ENCODE peak calls at places on chromosomes 6 and 20, in ten cellular contexts. J, I, B, N, W, C, M, T, Y and S are unnamed samples.
A peak's percentile ranks its signal among the peaks of the same experiment; 100 is the strongest.

GRCh38 chr6:128139519-128139918 is 238.7 kb upstream of the THEMIS start:
- DNase-seq in I (peak; percentile 25), J (peak; percentile 72), N (no peak), Y (no peak), M (no peak), T (no peak), W (no peak), B (peak; percentile 45), C (peak; percentile 43), S (no peak)

GRCh38 chr6:109172096-109172495 is 76.8 kb downstream of the CEP57L1 start:
- DNase-seq in N (no peak), Y (no peak), I (no peak), T (no peak), J (no peak), B (no peak), M (no peak), W (no peak), C (no peak), S (no peak)

GRCh38 chr6:1569377-1569776 is 40.3 kb upstream of the FOXC1 start:
- DNase-seq in C (no peak), Y (no peak), I (no peak), B (no peak), T (no peak), M (no peak), J (no peak), W (no peak), N (no peak), S (no peak)

GRCh38 chr6:159729598-159729997 is 2.3 kb downstream of the WTAP start:
- DNase-seq in J (peak; percentile 28), B (peak; percentile 22), N (no peak), C (no peak), M (no peak), Y (peak; percentile 75), W (no peak), I (no peak), T (peak; percentile 30), S (no peak)

GRCh38 chr6:161010418-161010817 is 18.8 kb downstream of the MAP3K4 start:
- DNase-seq in B (peak; percentile 60), N (no peak), Y (no peak), C (peak; percentile 65), I (no peak), J (peak; percentile 78), T (no peak), M (no peak), W (no peak), S (no peak)

GRCh38 chr20:50746138-50746940 is 15.0 kb downstream of the PARD6B start:
- DNase-seq in J (no peak), W (no peak), C (no peak), T (no peak), M (no peak), B (peak; percentile 43), I (no peak), Y (no peak), N (no peak), S (no peak)

GRCh38 chr20:39289831-39290230 is 327.7 kb downstream of the DHX35 start:
- DNase-seq in B (no peak), W (no peak), C (no peak), N (no peak), I (no peak), M (no peak), T (peak; percentile 42), J (no peak), Y (no peak), S (no peak)

GRCh38 chr6:41940759-41941279 is 789 bp downstream of the CCND3 start:
- DNase-seq in J (no peak), C (peak; percentile 13), M (no peak), B (peak; percentile 45), W (peak; percentile 65), I (no peak), Y (peak; percentile 70), N (peak; percentile 63), T (peak; percentile 63), S (peak; percentile 66)

GRCh38 chr6:76885861-76886301 is 577.4 kb downstream of the HTR1B start:
- DNase-seq in B (peak; percentile 51), T (no peak), W (no peak), J (peak; percentile 45), M (no peak), N (no peak), C (peak; percentile 45), I (no peak), Y (no peak), S (no peak)

GRCh38 chr20:24357169-24357568 is 112.3 kb upstream of the SYNDIG1 start:
- DNase-seq in N (no peak), W (no peak), M (no peak), I (no peak), Y (no peak), J (no peak), C (no peak), B (no peak), T (no peak), S (no peak)

DNA sequence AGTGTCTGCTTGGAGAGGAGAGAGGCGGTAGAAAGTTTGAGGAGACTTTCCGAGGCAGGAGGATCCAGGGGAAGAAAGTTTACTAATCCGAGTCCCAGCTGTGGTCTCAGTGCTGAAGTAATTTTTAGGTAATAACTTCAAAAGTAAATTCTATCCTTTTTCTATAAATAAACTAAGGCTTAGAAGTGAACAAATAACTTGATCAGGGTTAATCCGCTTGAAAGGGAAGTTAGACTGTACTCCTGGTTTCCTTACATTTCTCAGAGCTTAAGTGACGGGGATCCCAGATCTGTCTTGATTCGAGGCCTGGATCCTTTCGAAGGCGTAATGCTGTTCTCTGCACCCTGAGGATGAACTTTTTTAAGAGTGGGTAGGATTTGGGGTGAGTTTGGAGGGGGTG is 2.6 kb downstream of the STK35 start:
- DNase-seq in W (no peak), J (no peak), N (no peak), Y (no peak), B (no peak), T (no peak), C (no peak), M (no peak), I (no peak), S (no peak)
- H3K4me3 ChIP-seq in W (peak overlapping the region; percentile 83), J (peak overlapping the region; percentile 80), N (peak overlapping the region; percentile 100), Y (peak overlapping the region; percentile 93), B (peak overlapping the region; percentile 95), T (peak overlapping the region; percentile 81), C (peak overlapping the region; percentile 87), M (no peak overlapping the region), I (peak overlapping the region; percentile 80), S (peak overlapping the region; percentile 88)

GRCh38 chr6:147077251-147077650 is 127.0 kb upstream of the STXBP5 start:
- DNase-seq in I (no peak), B (no peak), W (no peak), N (no peak), J (no peak), Y (no peak), T (no peak), M (peak; percentile 56), C (no peak), S (no peak)
- TF ChIP-seq CTCF in I (no peak), B (no peak), W (no peak), N (no peak), J (no peak), Y (no peak), T (no peak), M (no peak), C (no peak), S (no peak)

DNA sequence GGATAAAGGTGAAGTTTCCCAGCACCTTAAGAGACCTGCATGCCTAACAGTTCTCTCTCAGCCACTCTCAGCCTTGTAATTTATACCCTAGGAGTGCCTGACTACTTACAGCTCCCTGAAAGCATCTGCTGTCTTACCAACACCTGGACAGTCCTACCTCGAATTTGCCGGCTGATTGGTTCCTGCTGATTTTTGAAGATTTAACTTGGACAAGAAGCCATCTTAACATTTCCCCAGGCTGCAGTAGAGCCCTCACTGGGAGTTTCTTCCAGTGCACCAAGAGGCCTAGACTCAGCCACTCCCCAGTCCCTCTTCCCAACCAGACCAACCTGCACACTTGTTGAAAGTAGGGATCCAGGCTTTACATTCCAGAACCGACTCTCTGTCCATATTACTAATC is 174.5 kb downstream of the LINC00237 start:
- DNase-seq in I (no peak), B (no peak), T (no peak), W (no peak), N (no peak), J (no peak), C (no peak), M (no peak), Y (no peak), S (no peak)
- H3K4me3 ChIP-seq in I (no peak overlapping the region), B (no peak overlapping the region), T (no peak overlapping the region), W (no peak overlapping the region), N (no peak overlapping the region), J (no peak overlapping the region), C (no peak overlapping the region), M (no peak overlapping the region), Y (no peak overlapping the region), S (no peak overlapping the region)

GRCh38 chr6:26124550-26125014 is 37.4 kb downstream of the HFE start:
- DNase-seq in T (peak; percentile 54), M (no peak), C (no peak), W (no peak), I (no peak), N (no peak), B (no peak), J (peak; percentile 39), Y (no peak), S (no peak)

GRCh38 chr6:26123675-26124549 is 36.7 kb downstream of the HFE start:
- DNase-seq in W (peak; percentile 82), C (peak; percentile 99), M (peak; percentile 95), Y (peak; percentile 86), N (peak; percentile 77), J (peak; percentile 100), T (peak; percentile 97), I (peak; percentile 100), B (peak; percentile 100), S (peak; percentile 59)

GRCh38 chr6:26126394-26127221 is 39.4 kb downstream of the HFE start:
- DNase-seq in W (no peak), B (no peak), M (peak; percentile 41), I (no peak), J (no peak), Y (no peak), N (no peak), C (peak; percentile 21), T (peak; percentile 43), S (no peak)

GRCh38 chr6:26122793-26123674 is 35.8 kb downstream of the HFE start:
- DNase-seq in J (peak; percentile 99), M (peak; percentile 98), W (peak; percentile 83), I (peak; percentile 98), C (peak; percentile 99), B (peak; percentile 99), N (peak; percentile 91), Y (peak; percentile 95), T (peak; percentile 99), S (peak; percentile 99)

GRCh38 chr6:26125015-26125690 is 37.9 kb downstream of the HFE start:
- DNase-seq in C (peak; percentile 33), I (no peak), Y (no peak), J (no peak), T (no peak), W (peak; percentile 54), B (peak; percentile 17), M (no peak), N (peak; percentile 20), S (no peak)
- TF ChIP-seq CTCF in C (no peak), I (no peak), Y (no peak), J (no peak), T (no peak), W (no peak), B (no peak), M (no peak), N (no peak), S (no peak)

DNA sequence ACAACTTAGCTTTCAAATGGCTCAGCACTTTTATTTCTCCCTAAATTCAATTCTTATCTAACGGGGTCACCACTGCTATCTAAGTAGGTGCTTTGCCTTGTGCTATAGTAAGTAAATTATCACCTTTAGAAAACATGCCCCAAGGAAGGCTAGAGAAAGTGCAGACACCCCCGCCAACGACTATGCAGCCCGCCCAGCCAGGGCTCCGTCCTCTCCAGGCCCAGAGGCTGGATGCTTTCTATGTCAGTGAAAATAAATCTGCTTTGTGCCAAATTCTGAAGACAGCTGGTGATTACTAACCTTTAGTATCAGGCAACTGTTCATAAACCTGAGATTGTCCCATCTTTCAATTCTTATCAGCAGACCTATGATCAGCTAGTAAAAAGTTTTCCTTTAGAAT is 14.3 kb downstream of the KIAA0319 start:
- DNase-seq in J (no peak), B (no peak), I (no peak), W (no peak), M (no peak), T (no peak), C (no peak), N (no peak), Y (no peak), S (no peak)
- H3K4me3 ChIP-seq in J (no peak overlapping the region), B (no peak overlapping the region), I (no peak overlapping the region), W (no peak overlapping the region), M (no peak overlapping the region), T (no peak overlapping the region), C (no peak overlapping the region), N (no peak overlapping the region), Y (no peak overlapping the region), S (no peak overlapping the region)